ENCODE peak calls at places on chromosomes 7 and 10, in five cellular contexts. P is gastrocnemius medialis, I is C1 segment of cervical spinal cord, X is HT1080, Y is neural crest cell. C is an unnamed sample.

GRCh38 chr7:151311294-151311864 is 30.2 kb upstream of the NUB1 start:
- DNase-seq in X (peak; percentile 52), P (no peak), I (no peak), Y (no peak), C (no peak)

GRCh38 chr7:148847815-148848726 is 36.0 kb downstream of the EZH2 start:
- DNase-seq in I (no peak), P (no peak), Y (no peak), X (no peak), C (no peak)

GRCh38 chr10:59234814-59235429 is 58.5 kb downstream of the PHYHIPL start:
- DNase-seq in I (no peak), X (peak; percentile 7), Y (peak; percentile 20), P (no peak), C (no peak)

GRCh38 chr10:13776861-13777301 is 190.1 kb downstream of the PRPF18 start:
- DNase-seq in I (no peak), X (peak; percentile 71), P (no peak), Y (no peak), C (no peak)

GRCh38 chr10:5515948-5516761 is 8.6 kb upstream of the CALML3 start:
- DNase-seq in X (no peak), Y (no peak), P (no peak), I (no peak), C (no peak)

GRCh38 chr10:26216949-26217395 is 398 bp downstream of the GAD2 start:
- DNase-seq in X (no peak), I (no peak), Y (no peak), P (no peak), C (no peak)

GRCh38 chr10:71068811-71069411 is 143.5 kb upstream of the UNC5B start:
- DNase-seq in I (peak; percentile 62), P (peak; percentile 67), Y (no peak), X (peak; percentile 73), C (no peak)

GRCh38 chr7:19392246-19392645 is 247.0 kb upstream of the FERD3L start:
- DNase-seq in Y (no peak), I (no peak), P (no peak), X (peak; percentile 91), C (no peak)

GRCh38 chr7:126605056-126605455 is 647.7 kb downstream of the GRM8 start:
- DNase-seq in Y (no peak), I (no peak), X (no peak), P (no peak), C (no peak)

GRCh38 chr7:155804897-155805825 is 7.1 kb downstream of the SHH start:
- DNase-seq in X (peak; percentile 36), Y (peak; percentile 87), I (peak; percentile 28), P (no peak), C (no peak)

GRCh38 chr10:32948451-32948850 is 9.6 kb downstream of the ITGB1 start:
- DNase-seq in X (no peak), I (no peak), Y (no peak), P (no peak), C (no peak)